ENCODE peak calls at places on chromosomes 16 and 17, in seven cellular contexts. I, V, T, G, B, X and W are unnamed samples. For H3K4me1, the result is how much of the 10 kb centered on the place peaks cover.

GRCh38 chr16:66970775-66971725 is 10.0 kb downstream of the CES3 start:
- DNase-seq in I (peak), V (no peak), T (no peak), G (peak), B (no peak), X (no peak), W (peak)

GRCh38 chr16:78761427-78761826 is 662.0 kb downstream of the WWOX start:
- DNase-seq in I (no peak), V (peak), T (no peak), G (no peak), B (no peak), X (no peak), W (no peak)

GRCh38 chr17:17539591-17539990 is 43.4 kb upstream of the RASD1 start:
- DNase-seq in I (no peak), V (no peak), T (no peak), G (no peak), B (no peak), X (no peak), W (no peak)

GRCh38 chr17:53844476-53845107 is 21.9 kb downstream of the KIF2B start:
- DNase-seq in I (no peak), V (no peak), T (no peak), G (no peak), B (no peak), X (no peak), W (no peak)

GRCh38 chr16:28326881-28327610 is 34.7 kb downstream of the SBK1 start:
- DNase-seq in I (peak), V (peak), T (peak), G (peak), B (no peak), X (peak), W (peak)

GRCh38 chr17:31492880-31493655 is 101.6 kb downstream of the RAB11FIP4 start:
- DNase-seq in I (peak), V (no peak), T (no peak), G (no peak), B (no peak), X (no peak), W (no peak)

GRCh38 chr16:30902070-30902972 is 5.9 kb downstream of the CTF1 start:
- DNase-seq in I (peak), V (peak), T (no peak), G (peak), B (no peak), X (peak), W (peak)

GRCh38 chr17:68693466-68693865 is 92.3 kb upstream of the FAM20A start:
- DNase-seq in I (no peak), V (no peak), T (no peak), G (no peak), B (no peak), X (no peak), W (no peak)

DNA sequence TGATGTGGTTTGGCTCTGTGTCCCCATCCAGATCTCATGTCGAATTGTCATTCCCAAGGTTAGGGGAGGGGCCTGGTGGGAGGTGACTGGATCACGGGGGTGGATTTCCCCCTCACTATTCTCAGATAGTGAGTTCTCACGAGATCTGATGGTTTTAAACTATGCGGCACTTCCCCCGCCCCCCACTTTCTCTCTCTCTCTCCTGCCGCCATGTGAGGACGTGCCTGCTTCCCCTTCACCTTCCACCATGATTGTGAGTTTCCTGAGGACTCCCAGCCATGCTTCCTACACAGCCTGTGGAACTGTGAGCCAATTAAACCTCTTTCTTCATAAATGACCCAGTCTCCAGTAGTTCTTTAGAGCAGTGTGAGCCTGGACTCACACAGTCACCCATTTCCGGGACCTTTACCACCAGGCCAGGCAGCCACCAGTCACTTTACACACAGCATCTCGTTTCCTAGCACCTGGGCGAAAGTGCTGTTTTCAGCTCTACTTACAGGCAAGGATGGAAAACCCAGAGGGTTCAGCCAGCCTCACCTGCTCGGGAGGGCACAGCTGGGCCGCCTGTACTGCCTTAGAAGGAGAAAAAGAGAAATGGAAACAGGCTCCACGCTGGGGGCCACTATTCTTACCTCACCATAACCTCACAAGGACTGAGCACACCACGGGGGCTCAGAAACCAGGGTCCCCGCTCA is 13.8 kb upstream of the ZC3H18 start:
- DNase-seq in I (no peak), V (no peak), T (no peak), G (no peak), B (no peak), X (no peak), W (no peak)
- H3K4me1 ChIP-seq in I (under half), V (under half), T (under half), G (under half), B (under half), X (under half), W (under half)

DNA sequence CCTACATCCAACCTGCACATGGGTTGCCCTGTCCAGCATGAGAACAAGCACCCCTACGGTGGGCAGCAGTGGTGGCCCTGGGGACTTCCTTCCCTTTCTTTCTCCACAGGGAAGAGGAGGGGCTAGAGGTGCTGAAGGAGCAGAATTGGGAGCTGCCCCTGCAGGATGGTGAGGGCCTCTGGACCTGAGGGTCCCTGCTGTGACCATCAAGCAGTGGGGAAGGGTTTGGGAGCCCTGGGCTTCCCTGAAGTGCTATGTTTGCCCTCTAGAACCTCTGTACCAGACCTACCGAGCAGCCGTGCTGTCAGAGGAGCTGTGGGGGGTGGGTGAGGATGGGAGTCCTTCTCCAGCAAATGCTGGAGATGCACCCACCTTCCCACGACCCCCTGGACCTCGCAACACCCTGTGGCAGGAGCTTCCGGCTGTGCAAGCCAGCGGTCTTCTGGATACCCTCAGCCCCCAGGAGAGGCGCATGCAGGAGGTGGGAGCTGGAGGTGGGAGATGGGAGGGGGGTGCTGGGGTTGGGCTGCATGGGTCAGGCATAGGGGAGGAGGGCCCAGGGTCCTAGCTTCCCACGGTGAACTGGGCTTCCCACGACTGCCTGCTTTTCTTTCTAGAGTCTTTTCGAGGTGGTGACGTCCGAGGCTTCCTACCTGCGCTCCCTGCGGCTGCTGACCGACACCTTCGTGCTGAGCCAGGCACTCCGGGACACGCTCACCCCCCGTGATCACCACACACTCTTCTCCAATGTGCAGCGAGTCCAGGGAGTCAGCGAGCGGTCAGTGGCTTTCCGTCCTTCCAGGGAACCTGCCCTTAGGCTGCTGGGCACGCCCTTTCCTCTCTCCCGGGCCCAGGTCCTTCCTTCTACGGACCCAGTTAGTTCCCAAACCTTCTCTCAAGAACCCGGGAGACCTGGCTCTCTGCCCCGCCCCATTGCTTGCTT is 5.0 kb downstream of the ARHGEF15 start:
- DNase-seq in I (no peak), V (peak), T (no peak), G (no peak), B (no peak), X (no peak), W (no peak)
- TF ChIP-seq EZH2 in I (no peak), V (no peak), T (no peak), G (no peak), B (no peak), X (no peak), W (peak)

GRCh38 chr16:80460004-80460403 is 80.8 kb upstream of the DYNLRB2 start:
- DNase-seq in I (no peak), V (no peak), T (no peak), G (no peak), B (no peak), X (no peak), W (peak)
- TF ChIP-seq CTCF in I (no peak), V (no peak), T (no peak), G (no peak), B (no peak), X (no peak), W (no peak)

DNA sequence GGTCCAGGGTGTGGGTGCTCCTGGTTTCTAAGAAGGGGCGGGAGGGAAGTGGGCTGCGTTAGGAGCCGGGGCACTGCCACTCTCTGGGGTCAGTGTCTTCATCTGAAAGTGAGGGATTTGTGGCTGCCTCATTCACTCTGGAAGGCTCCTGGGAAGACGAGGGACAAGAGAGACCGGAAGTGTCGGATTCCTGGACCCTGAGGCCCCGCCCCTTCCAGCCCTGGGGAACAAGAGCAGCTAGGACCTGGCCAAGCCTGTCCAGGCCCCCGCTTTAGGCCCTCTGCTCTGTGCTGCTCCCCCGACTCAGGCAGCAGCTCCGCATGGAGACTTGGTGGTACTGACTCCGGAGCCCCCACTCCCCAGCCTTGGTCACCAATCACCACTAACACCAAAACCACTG is 6.5 kb downstream of the LGALS3BP start:
- DNase-seq in I (no peak), V (peak), T (no peak), G (no peak), B (no peak), X (no peak), W (no peak)
- H3K4me1 ChIP-seq in I (under half), V (under half), T (under half), G (under half), B (under half), X (under half), W (under half)

DNA sequence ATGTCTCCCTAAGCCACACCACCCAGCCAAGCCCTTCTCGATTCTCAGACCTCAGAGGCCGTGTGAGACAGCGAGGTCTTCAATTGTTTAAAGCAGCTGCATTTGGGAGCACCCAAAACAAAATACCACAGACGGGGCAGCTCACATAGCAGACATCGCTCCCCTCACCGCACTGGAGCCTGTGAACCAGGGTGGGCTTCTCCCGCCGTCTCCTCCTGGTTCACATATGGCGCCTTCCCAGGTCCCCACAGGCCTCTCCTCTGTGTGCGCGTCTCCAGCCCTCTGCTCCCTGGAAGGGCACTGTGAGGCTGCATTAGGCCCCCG is 34.7 kb upstream of the SSTR5 start:
- DNase-seq in I (no peak), V (no peak), T (no peak), G (no peak), B (no peak), X (no peak), W (no peak)
- TF ChIP-seq EZH2 in I (no peak), V (no peak), T (no peak), G (no peak), B (no peak), X (no peak), W (no peak)

DNA sequence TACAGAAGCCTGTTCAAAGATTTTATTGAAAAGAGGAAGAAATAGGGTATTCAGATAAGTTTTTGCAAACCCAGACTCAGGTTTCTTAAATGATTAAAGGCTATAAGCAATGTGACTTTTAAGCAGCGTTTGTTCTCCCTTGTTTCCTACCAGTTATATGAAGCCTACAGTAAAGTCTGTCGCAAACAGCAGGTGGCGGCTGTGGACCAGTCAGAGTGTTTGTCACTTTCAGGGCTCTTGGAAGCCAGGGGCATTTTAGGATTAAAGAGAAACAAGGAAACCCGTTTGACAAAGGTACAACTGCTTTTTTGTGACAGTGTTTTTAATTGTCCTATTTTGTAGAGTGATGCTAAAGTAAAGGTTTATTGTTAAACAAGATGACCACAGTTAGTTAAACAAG is 7.7 kb upstream of the RARA start:
- DNase-seq in I (peak), V (no peak), T (no peak), G (peak), B (no peak), X (no peak), W (no peak)
- TF ChIP-seq CTCF in I (peak), V (peak), T (peak), G (peak), B (no peak), X (peak), W (no peak)

DNA sequence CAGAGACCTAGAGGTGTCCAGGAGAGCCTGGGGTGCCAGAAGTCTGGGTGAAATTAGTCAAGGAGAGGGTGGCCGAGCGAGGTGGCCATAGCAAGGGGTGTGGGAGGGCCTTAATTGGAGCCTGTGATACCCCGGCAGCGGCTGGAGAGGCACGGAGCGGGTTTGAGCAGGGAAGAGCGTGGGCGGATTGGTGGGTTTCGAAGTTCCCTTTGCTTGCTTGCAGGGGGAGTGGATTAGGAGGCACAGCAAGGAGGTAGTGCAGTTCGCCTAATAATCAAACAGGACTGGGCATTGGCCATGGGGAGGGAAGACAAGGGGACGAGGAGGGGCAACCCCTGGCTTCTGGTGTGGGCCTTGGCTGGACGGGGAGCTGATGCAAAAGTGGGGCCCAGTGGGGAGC is 5.4 kb upstream of the FAM83G start:
- DNase-seq in I (no peak), V (no peak), T (no peak), G (no peak), B (no peak), X (no peak), W (no peak)
- H3K4me1 ChIP-seq in I (under half), V (under half), T (under half), G (under half), B (under half), X (under half), W (under half)

GRCh38 chr16:73063284-73063733 is 15.4 kb upstream of the ZFHX3 start:
- DNase-seq in I (no peak), V (no peak), T (no peak), G (no peak), B (no peak), X (no peak), W (no peak)

GRCh38 chr16:73064227-73064995 is 16.5 kb upstream of the ZFHX3 start:
- DNase-seq in I (peak), V (no peak), T (no peak), G (no peak), B (no peak), X (peak), W (peak)

GRCh38 chr16:73063854-73064226 is 15.9 kb upstream of the ZFHX3 start:
- DNase-seq in I (no peak), V (no peak), T (no peak), G (no peak), B (no peak), X (peak), W (no peak)

GRCh38 chr16:73060948-73061495 is 13.1 kb upstream of the ZFHX3 start:
- DNase-seq in I (no peak), V (peak), T (no peak), G (no peak), B (no peak), X (no peak), W (no peak)

DNA sequence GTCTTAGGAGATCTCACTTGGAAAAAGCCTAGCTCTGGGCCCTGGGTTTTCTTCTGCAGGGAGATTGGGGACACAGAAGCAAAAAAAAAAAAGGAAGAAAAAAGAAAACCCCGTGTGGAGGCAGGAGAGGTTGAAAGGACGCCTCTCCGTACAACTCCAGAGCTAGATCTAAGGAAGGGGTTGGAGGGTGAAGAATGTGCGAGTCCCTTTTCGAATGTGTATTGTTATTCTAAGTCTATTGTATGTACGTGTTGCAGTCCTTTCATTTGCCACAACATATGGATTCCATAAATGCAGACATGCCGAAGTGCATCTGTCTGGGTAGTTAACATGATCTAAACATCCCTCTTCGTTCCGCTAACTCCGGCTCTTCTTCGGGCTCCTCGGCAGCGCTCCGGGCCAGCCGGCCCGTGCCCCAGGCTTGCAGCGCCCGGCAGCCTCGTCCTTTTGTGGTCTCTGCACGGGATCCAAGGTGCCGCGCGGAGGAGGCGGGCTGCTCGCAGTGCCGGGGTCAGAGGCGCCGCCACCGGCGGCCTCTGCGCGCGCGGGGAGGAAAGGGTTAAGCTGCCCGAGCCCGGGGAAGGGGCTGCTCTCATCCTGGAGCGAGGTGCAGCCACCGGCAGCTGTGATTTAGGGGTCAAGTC is 14.8 kb upstream of the ZFHX3 start:
- DNase-seq in I (no peak), V (peak), T (no peak), G (no peak), B (no peak), X (no peak), W (no peak)
- TF ChIP-seq EZH2 in I (no peak), V (no peak), T (no peak), G (no peak), B (peak), X (no peak), W (no peak)

GRCh38 chr17:44220211-44221071 is 966 bp upstream of the UBTF start:
- DNase-seq in I (peak), V (peak), T (no peak), G (peak), B (no peak), X (peak), W (no peak)
- TF ChIP-seq CTCF in I (no peak), V (no peak), T (no peak), G (no peak), B (no peak), X (no peak), W (no peak)

GRCh38 chr17:73307130-73307529 is 4.7 kb downstream of the CDC42EP4 start:
- DNase-seq in I (no peak), V (no peak), T (no peak), G (peak), B (no peak), X (no peak), W (no peak)

GRCh38 chr17:73304438-73304837 is 7.4 kb downstream of the CDC42EP4 start:
- DNase-seq in I (peak), V (no peak), T (no peak), G (no peak), B (no peak), X (no peak), W (no peak)

GRCh38 chr17:73308017-73308823 is 3.6 kb downstream of the CDC42EP4 start:
- DNase-seq in I (peak), V (no peak), T (peak), G (peak), B (no peak), X (peak), W (peak)

GRCh38 chr17:73304971-73305786 is 6.6 kb downstream of the CDC42EP4 start:
- DNase-seq in I (peak), V (peak), T (peak), G (peak), B (no peak), X (peak), W (peak)

DNA sequence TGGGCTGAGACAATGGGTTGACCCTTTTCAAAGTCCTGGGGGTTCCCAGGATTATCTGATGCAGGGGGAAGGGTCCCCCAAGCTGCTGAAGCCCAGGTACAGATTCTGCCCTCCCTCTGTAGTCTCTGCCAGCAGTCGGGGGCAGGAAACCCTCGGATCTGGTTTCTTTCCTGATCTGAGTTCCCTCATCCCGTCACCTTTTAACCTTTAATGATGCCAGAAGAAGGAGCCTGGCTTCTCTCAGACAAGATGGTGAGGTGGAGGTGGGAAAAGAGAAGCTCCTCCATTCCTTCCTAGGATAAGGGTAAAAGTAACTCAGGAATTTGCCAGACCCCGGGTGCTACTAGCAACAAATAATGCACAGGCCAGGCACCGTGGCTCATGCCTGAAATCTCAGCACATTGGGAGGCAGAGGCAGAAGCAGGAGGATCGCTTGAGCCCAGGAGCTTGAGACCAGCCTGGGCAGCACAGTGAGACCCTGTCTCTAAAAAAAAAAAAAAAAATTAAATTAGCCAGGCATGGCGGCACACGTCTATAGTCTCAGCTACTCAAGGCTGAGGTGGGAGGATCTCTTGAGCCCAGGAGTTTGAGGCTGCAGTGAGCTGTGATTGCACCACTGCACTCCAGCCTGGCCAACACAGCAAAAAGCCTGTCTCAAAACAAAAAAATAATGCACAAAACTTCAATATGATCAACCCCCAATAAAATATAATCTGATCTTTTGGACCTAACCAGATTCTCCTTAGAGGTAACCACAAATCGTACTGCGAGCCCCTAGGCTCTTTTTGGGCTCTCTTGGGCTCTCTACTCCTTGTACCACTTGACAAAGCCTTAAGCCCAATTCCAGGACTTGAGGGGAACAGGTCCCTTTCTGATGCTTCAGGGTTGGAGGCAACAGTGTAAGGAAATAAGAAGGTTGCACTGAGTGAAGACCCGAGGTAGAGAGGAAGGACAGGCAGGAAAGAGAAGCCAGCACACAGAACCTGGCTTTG is 5.7 kb downstream of the CDC42EP4 start:
- DNase-seq in I (no peak), V (no peak), T (no peak), G (no peak), B (no peak), X (peak), W (no peak)
- H3K4me1 ChIP-seq in I (half or more), V (under half), T (half or more), G (half or more), B (under half), X (half or more), W (half or more)